ENCODE peak calls at places on chromosome 4, in ten cellular contexts. One of them, this sample, is unnamed.
A peak's percentile ranks its signal among the peaks of the same experiment; 100 is the strongest.

GRCh38 chr4:29581469-29581868 is 1138.7 kb upstream of the PCDH7 start:
- DNase-seq in HCT116: no peak
- DNase-seq in HepG2: no peak
- DNase-seq in Panc1: no peak
- DNase-seq in sigmoid colon: peak; percentile 61
- DNase-seq in upper lobe of left lung: no peak
- DNase-seq in suprapubic skin: no peak
- DNase-seq in stomach: no peak
- DNase-seq in GM23338: no peak
- DNase-seq in HL-60: no peak
- DNase-seq in this sample: no peak

GRCh38 chr4:10575414-10575813 is 109.2 kb downstream of the CLNK start:
- DNase-seq in upper lobe of left lung: no peak
- DNase-seq in stomach: no peak
- DNase-seq in HL-60: no peak
- DNase-seq in GM23338: no peak
- DNase-seq in Panc1: no peak
- DNase-seq in sigmoid colon: no peak
- DNase-seq in HCT116: no peak
- DNase-seq in HepG2: no peak
- DNase-seq in suprapubic skin: no peak
- DNase-seq in this sample: no peak

GRCh38 chr4:183417356-183417755 is 27.1 kb upstream of the CDKN2AIP start:
- DNase-seq in HCT116: no peak
- DNase-seq in sigmoid colon: no peak
- DNase-seq in stomach: no peak
- DNase-seq in Panc1: no peak
- DNase-seq in GM23338: no peak
- DNase-seq in suprapubic skin: peak; percentile 11
- DNase-seq in upper lobe of left lung: no peak
- DNase-seq in HepG2: no peak
- DNase-seq in HL-60: no peak
- DNase-seq in this sample: no peak

GRCh38 chr4:105607876-105608275 is 55.5 kb downstream of the ARHGEF38 start:
- DNase-seq in Panc1: no peak
- DNase-seq in HepG2: no peak
- DNase-seq in HCT116: no peak
- DNase-seq in sigmoid colon: no peak
- DNase-seq in upper lobe of left lung: no peak
- DNase-seq in stomach: no peak
- DNase-seq in GM23338: no peak
- DNase-seq in suprapubic skin: no peak
- DNase-seq in HL-60: no peak
- DNase-seq in this sample: no peak

GRCh38 chr4:147163311-147163710 is 217.6 kb upstream of the TTC29 start:
- DNase-seq in stomach: no peak
- DNase-seq in HL-60: no peak
- DNase-seq in GM23338: no peak
- DNase-seq in suprapubic skin: no peak
- DNase-seq in HepG2: no peak
- DNase-seq in HCT116: no peak
- DNase-seq in sigmoid colon: no peak
- DNase-seq in upper lobe of left lung: no peak
- DNase-seq in Panc1: no peak
- DNase-seq in this sample: no peak

GRCh38 chr4:2303686-2304320 is 41.9 kb upstream of the MXD4 start:
- DNase-seq in HepG2: no peak
- DNase-seq in upper lobe of left lung: no peak
- DNase-seq in HCT116: no peak
- DNase-seq in stomach: peak; percentile 26
- DNase-seq in sigmoid colon: peak; percentile 56
- DNase-seq in Panc1: no peak
- DNase-seq in HL-60: no peak
- DNase-seq in suprapubic skin: no peak
- DNase-seq in GM23338: no peak
- DNase-seq in this sample: no peak

GRCh38 chr4:1717129-1718094 is 3.7 kb downstream of the TMEM129 start:
- DNase-seq in HL-60: no peak
- DNase-seq in stomach: no peak
- DNase-seq in HepG2: no peak
- DNase-seq in suprapubic skin: no peak
- DNase-seq in sigmoid colon: no peak
- DNase-seq in HCT116: no peak
- DNase-seq in upper lobe of left lung: no peak
- DNase-seq in GM23338: no peak
- DNase-seq in Panc1: no peak
- DNase-seq in this sample: no peak

GRCh38 chr4:82721819-82722423 is 76.7 kb downstream of the SCD5 start:
- DNase-seq in stomach: peak; percentile 39
- DNase-seq in HL-60: peak; percentile 35
- DNase-seq in upper lobe of left lung: no peak
- DNase-seq in HepG2: peak; percentile 30
- DNase-seq in sigmoid colon: no peak
- DNase-seq in GM23338: no peak
- DNase-seq in HCT116: peak; percentile 10
- DNase-seq in Panc1: peak; percentile 15
- DNase-seq in suprapubic skin: no peak
- DNase-seq in this sample: peak; percentile 26

GRCh38 chr4:96162631-96163030 is 322.7 kb downstream of the PDHA2 start:
- DNase-seq in sigmoid colon: no peak
- DNase-seq in stomach: no peak
- DNase-seq in suprapubic skin: no peak
- DNase-seq in Panc1: no peak
- DNase-seq in GM23338: peak; percentile 11
- DNase-seq in upper lobe of left lung: no peak
- DNase-seq in HepG2: no peak
- DNase-seq in HL-60: no peak
- DNase-seq in HCT116: no peak
- DNase-seq in this sample: no peak

DNA sequence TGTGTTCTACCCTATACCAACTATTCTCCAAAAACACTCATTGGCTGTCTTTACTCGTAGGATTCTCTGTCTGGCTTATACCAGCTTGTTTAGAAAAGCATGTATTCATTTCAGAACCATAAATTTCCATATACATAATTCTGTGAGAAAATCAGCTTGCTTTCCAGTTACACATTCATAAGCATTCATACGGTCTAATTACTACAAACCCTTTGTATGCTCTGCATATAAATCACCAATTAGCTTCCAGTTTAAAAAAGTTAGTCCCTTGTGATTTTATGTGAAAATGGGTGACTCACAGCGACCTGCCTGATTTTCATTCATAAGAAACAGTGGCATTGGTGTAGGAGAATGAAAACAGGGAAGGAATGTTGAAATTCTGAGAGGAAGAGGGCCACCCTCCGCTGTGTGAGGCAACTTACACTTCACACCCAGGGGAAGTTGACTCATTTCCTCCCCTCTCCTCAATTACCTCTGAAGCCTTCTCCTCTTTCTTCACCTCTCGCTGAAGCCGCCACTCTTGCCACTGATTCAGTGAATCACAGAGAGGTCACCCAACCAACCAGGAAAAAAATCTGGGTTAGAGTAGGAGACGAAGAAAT is 63.4 kb downstream of the MEPE start:
- DNase-seq in GM23338: peak; percentile 64
- DNase-seq in upper lobe of left lung: peak; percentile 71
- DNase-seq in HL-60: peak; percentile 85
- DNase-seq in sigmoid colon: no peak
- DNase-seq in HepG2: peak; percentile 52
- DNase-seq in stomach: no peak
- DNase-seq in Panc1: peak; percentile 8
- DNase-seq in HCT116: peak; percentile 87
- DNase-seq in suprapubic skin: no peak
- DNase-seq in this sample: no peak
- TF ChIP-seq POLR2AphosphoS5 in GM23338: no peak
- TF ChIP-seq POLR2AphosphoS5 in upper lobe of left lung: peak; percentile 44
- TF ChIP-seq POLR2AphosphoS5 in HL-60: peak; percentile 92
- TF ChIP-seq POLR2AphosphoS5 in sigmoid colon: no peak
- TF ChIP-seq POLR2AphosphoS5 in HepG2: no peak
- TF ChIP-seq POLR2AphosphoS5 in stomach: no peak
- TF ChIP-seq POLR2AphosphoS5 in Panc1: no peak
- TF ChIP-seq POLR2AphosphoS5 in HCT116: no peak
- TF ChIP-seq POLR2AphosphoS5 in suprapubic skin: no peak
- TF ChIP-seq POLR2AphosphoS5 in this sample: no peak

GRCh38 chr4:99071159-99071558 is 17.4 kb downstream of the ADH5 start:
- DNase-seq in HL-60: no peak
- DNase-seq in Panc1: no peak
- DNase-seq in HepG2: no peak
- DNase-seq in GM23338: no peak
- DNase-seq in HCT116: no peak
- DNase-seq in suprapubic skin: no peak
- DNase-seq in upper lobe of left lung: no peak
- DNase-seq in sigmoid colon: no peak
- DNase-seq in stomach: no peak
- DNase-seq in this sample: no peak
- TF ChIP-seq POLR2AphosphoS5 in HL-60: no peak
- TF ChIP-seq POLR2AphosphoS5 in Panc1: no peak
- TF ChIP-seq POLR2AphosphoS5 in HepG2: no peak
- TF ChIP-seq POLR2AphosphoS5 in GM23338: no peak
- TF ChIP-seq POLR2AphosphoS5 in HCT116: no peak
- TF ChIP-seq POLR2AphosphoS5 in suprapubic skin: no peak
- TF ChIP-seq POLR2AphosphoS5 in upper lobe of left lung: no peak
- TF ChIP-seq POLR2AphosphoS5 in sigmoid colon: peak; percentile 49
- TF ChIP-seq POLR2AphosphoS5 in stomach: no peak
- TF ChIP-seq POLR2AphosphoS5 in this sample: no peak

GRCh38 chr4:154399259-154399974 is 92.2 kb downstream of the DCHS2 start:
- DNase-seq in HCT116: no peak
- DNase-seq in Panc1: peak; percentile 32
- DNase-seq in stomach: no peak
- DNase-seq in sigmoid colon: no peak
- DNase-seq in HepG2: peak; percentile 10
- DNase-seq in upper lobe of left lung: no peak
- DNase-seq in GM23338: peak; percentile 64
- DNase-seq in HL-60: no peak
- DNase-seq in suprapubic skin: no peak
- DNase-seq in this sample: no peak
- TF ChIP-seq POLR2AphosphoS5 in HCT116: no peak
- TF ChIP-seq POLR2AphosphoS5 in Panc1: no peak
- TF ChIP-seq POLR2AphosphoS5 in stomach: no peak
- TF ChIP-seq POLR2AphosphoS5 in sigmoid colon: no peak
- TF ChIP-seq POLR2AphosphoS5 in HepG2: no peak
- TF ChIP-seq POLR2AphosphoS5 in upper lobe of left lung: no peak
- TF ChIP-seq POLR2AphosphoS5 in GM23338: no peak
- TF ChIP-seq POLR2AphosphoS5 in HL-60: no peak
- TF ChIP-seq POLR2AphosphoS5 in suprapubic skin: no peak
- TF ChIP-seq POLR2AphosphoS5 in this sample: no peak

GRCh38 chr4:184473265-184473514 is 1.2 kb downstream of the IRF2 start:
- DNase-seq in upper lobe of left lung: no peak
- DNase-seq in stomach: no peak
- DNase-seq in suprapubic skin: no peak
- DNase-seq in sigmoid colon: no peak
- DNase-seq in Panc1: no peak
- DNase-seq in GM23338: no peak
- DNase-seq in HCT116: no peak
- DNase-seq in HepG2: no peak
- DNase-seq in HL-60: no peak
- DNase-seq in this sample: no peak

GRCh38 chr4:184471872-184472539 is 2.3 kb downstream of the IRF2 start:
- DNase-seq in HepG2: no peak
- DNase-seq in sigmoid colon: no peak
- DNase-seq in upper lobe of left lung: peak; percentile 29
- DNase-seq in GM23338: no peak
- DNase-seq in stomach: no peak
- DNase-seq in Panc1: no peak
- DNase-seq in HCT116: no peak
- DNase-seq in suprapubic skin: no peak
- DNase-seq in HL-60: no peak
- DNase-seq in this sample: no peak

GRCh38 chr4:184474261-184475095 is at the start of gene IRF2:
- DNase-seq in sigmoid colon: peak; percentile 99
- DNase-seq in HL-60: peak; percentile 98
- DNase-seq in stomach: peak; percentile 97
- DNase-seq in upper lobe of left lung: peak; percentile 97
- DNase-seq in HepG2: peak; percentile 93
- DNase-seq in HCT116: peak; percentile 71
- DNase-seq in suprapubic skin: peak; percentile 98
- DNase-seq in GM23338: peak; percentile 96
- DNase-seq in Panc1: peak; percentile 61
- DNase-seq in this sample: peak; percentile 90

GRCh38 chr4:184473515-184474260 is 662 bp downstream of the IRF2 start:
- DNase-seq in sigmoid colon: no peak
- DNase-seq in GM23338: peak; percentile 61
- DNase-seq in Panc1: no peak
- DNase-seq in stomach: peak; percentile 44
- DNase-seq in HCT116: no peak
- DNase-seq in suprapubic skin: no peak
- DNase-seq in HepG2: no peak
- DNase-seq in HL-60: peak; percentile 58
- DNase-seq in upper lobe of left lung: peak; percentile 36
- DNase-seq in this sample: peak; percentile 39

GRCh38 chr4:184472540-184473264 is 1.6 kb downstream of the IRF2 start:
- DNase-seq in Panc1: no peak
- DNase-seq in HepG2: peak; percentile 71
- DNase-seq in sigmoid colon: peak; percentile 88
- DNase-seq in stomach: peak; percentile 92
- DNase-seq in HL-60: peak; percentile 57
- DNase-seq in HCT116: no peak
- DNase-seq in suprapubic skin: peak; percentile 91
- DNase-seq in upper lobe of left lung: peak; percentile 88
- DNase-seq in GM23338: peak; percentile 79
- DNase-seq in this sample: peak; percentile 37
- TF ChIP-seq POLR2AphosphoS5 in Panc1: peak; percentile 53
- TF ChIP-seq POLR2AphosphoS5 in HepG2: peak; percentile 48
- TF ChIP-seq POLR2AphosphoS5 in sigmoid colon: peak; percentile 61
- TF ChIP-seq POLR2AphosphoS5 in stomach: peak; percentile 82
- TF ChIP-seq POLR2AphosphoS5 in HL-60: peak; percentile 63
- TF ChIP-seq POLR2AphosphoS5 in HCT116: peak; percentile 19
- TF ChIP-seq POLR2AphosphoS5 in suprapubic skin: no peak
- TF ChIP-seq POLR2AphosphoS5 in upper lobe of left lung: peak; percentile 47
- TF ChIP-seq POLR2AphosphoS5 in GM23338: peak; percentile 41
- TF ChIP-seq POLR2AphosphoS5 in this sample: peak; percentile 59